ENCODE peak calls at places on chromosomes 6 and 20, in five cellular contexts. F is A549, U is tibial nerve, G is heart right ventricle, R is mammary epithelial cell. M is an unnamed sample.

GRCh38 chr6:24403501-24403824 is 727 bp downstream of the MRS2 start:
- DNase-seq in F (no peak), U (no peak), G (no peak), R (peak), M (no peak)

GRCh38 chr6:52500268-52501129 is 76.4 kb downstream of the TRAM2 start:
- DNase-seq in F (no peak), U (no peak), G (no peak), R (no peak), M (no peak)

GRCh38 chr6:33631971-33632585 is 11.0 kb downstream of the ITPR3 start:
- DNase-seq in F (no peak), U (no peak), G (no peak), R (no peak), M (no peak)

GRCh38 chr20:32125511-32125910 is 16.0 kb downstream of the TM9SF4 start:
- DNase-seq in F (no peak), U (no peak), G (no peak), R (no peak), M (no peak)

GRCh38 chr6:107554326-107554725 is 64.4 kb downstream of the SOBP start:
- DNase-seq in F (no peak), U (no peak), G (no peak), R (no peak), M (no peak)

GRCh38 chr6:33374359-33374910 is 17.2 kb upstream of the KIFC1 start:
- DNase-seq in F (no peak), U (no peak), G (no peak), R (peak), M (no peak)

GRCh38 chr6:168607272-168608112 is 166.5 kb downstream of the SMOC2 start:
- DNase-seq in F (no peak), U (no peak), G (no peak), R (no peak), M (no peak)

GRCh38 chr20:60729119-60729900 is 522.8 kb upstream of the CDH4 start:
- DNase-seq in F (no peak), U (no peak), G (no peak), R (no peak), M (no peak)

GRCh38 chr6:11054722-11055121 is 10.6 kb upstream of the ELOVL2 start:
- DNase-seq in F (no peak), U (no peak), G (no peak), R (no peak), M (no peak)

GRCh38 chr20:46350201-46350985 is 42.1 kb upstream of the CDH22 start:
- DNase-seq in F (peak), U (no peak), G (no peak), R (peak), M (peak)

GRCh38 chr20:32072168-32072721 is 20.2 kb downstream of the HCK start:
- DNase-seq in F (no peak), U (no peak), G (no peak), R (no peak), M (no peak)

GRCh38 chr6:163554032-163554431 is 139.5 kb downstream of the QKI start:
- DNase-seq in F (no peak), U (no peak), G (no peak), R (no peak), M (no peak)

GRCh38 chr20:8757146-8757545 is 311.7 kb upstream of the PLCB4 start:
- DNase-seq in F (peak), U (no peak), G (no peak), R (no peak), M (no peak)

GRCh38 chr6:903746-904145 is 210.8 kb upstream of the EXOC2 start:
- DNase-seq in F (no peak), U (no peak), G (no peak), R (no peak), M (no peak)

GRCh38 chr6:167329014-167329413 is 4.1 kb downstream of the TTLL2 start:
- DNase-seq in F (no peak), U (no peak), G (no peak), R (no peak), M (no peak)

GRCh38 chr6:159852877-159853276 is 37.9 kb upstream of the MAS1 start:
- DNase-seq in F (peak), U (no peak), G (no peak), R (no peak), M (no peak)

GRCh38 chr6:126923807-126924206 is 194.7 kb upstream of the RSPO3 start:
- DNase-seq in F (no peak), U (no peak), G (no peak), R (no peak), M (no peak)

GRCh38 chr6:123053602-123054225 is 57.7 kb downstream of the CLVS2 start:
- DNase-seq in F (no peak), U (no peak), G (no peak), R (no peak), M (no peak)

DNA sequence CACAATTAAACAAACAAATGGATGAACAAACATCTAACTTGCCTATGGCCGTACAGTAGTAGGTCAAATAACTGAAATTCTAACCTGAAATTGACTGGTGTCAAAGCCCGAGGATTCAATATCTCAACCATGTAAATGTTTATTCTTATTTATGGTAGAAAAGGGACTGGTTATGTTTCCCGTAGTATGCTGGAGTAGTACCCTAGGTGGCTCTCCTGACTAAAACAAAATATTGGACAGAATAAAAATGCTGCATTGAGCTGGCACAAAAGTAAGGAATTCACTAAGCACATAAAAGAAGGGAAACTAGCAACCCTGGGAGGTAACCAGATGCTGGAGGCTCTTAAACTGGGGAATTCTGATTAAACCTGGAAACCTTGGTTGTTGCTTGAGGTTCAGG is 117.1 kb upstream of the PREP start:
- DNase-seq in F (peak), U (no peak), G (no peak), R (peak), M (no peak)
- TF ChIP-seq CTCF in F (peak), U (no peak), G (no peak), R (no peak), M (no peak)

DNA sequence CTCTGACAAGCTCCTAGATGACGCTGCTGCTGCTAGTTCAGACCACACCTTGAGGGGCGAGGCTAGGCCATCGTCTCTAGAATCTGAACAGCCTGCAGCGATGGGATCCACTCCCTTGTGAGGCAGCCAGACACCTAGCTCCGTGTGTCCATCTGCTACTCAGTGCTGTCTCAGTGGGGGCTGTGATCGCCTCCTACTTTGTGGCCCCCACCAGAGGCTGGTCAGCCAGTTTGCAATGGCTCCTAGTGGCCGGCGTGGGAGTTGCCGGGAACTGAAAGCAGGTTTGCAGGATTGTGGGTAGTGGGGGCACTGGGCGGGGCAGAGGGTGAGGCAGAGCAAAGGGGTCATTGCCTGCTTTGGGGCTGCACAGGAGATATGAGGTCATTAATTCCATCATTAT is 2.8 kb downstream of the CCN5 start:
- DNase-seq in F (peak), U (no peak), G (no peak), R (no peak), M (no peak)
- TF ChIP-seq CTCF in F (peak), U (peak), G (peak), R (peak), M (no peak)

GRCh38 chr6:44804016-44804415 is 416.5 kb downstream of the CDC5L start:
- DNase-seq in F (no peak), U (no peak), G (no peak), R (no peak), M (no peak)

GRCh38 chr6:44800171-44800671 is 412.7 kb downstream of the CDC5L start:
- DNase-seq in F (peak), U (peak), G (no peak), R (peak), M (no peak)

GRCh38 chr6:44805239-44805849 is 417.8 kb downstream of the CDC5L start:
- DNase-seq in F (no peak), U (no peak), G (no peak), R (no peak), M (no peak)

GRCh38 chr6:44804546-44804945 is 417.0 kb downstream of the CDC5L start:
- DNase-seq in F (no peak), U (no peak), G (no peak), R (no peak), M (no peak)

DNA sequence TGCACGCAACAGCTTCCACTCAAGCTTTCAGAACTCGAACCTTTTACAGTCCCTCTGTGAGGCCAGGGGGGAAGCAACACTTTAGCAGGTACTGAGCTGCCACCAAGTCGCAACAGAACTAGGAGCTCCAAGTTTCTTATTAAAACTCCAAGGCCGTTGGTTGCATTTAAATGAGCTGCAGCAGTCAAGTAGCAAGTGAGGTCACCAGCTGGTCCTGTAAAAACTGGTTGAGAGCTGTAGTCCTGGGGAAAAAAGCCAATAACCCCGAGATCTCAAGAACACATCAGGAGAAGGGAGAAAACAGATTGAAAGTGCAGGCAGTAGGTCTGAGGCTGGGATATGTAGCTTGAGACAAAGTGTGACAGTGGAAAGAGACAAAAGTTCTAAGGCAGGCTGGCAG is 413.7 kb downstream of the CDC5L start:
- DNase-seq in F (no peak), U (no peak), G (no peak), R (no peak), M (no peak)
- TF ChIP-seq CTCF in F (no peak), U (no peak), G (no peak), R (no peak), M (no peak)

DNA sequence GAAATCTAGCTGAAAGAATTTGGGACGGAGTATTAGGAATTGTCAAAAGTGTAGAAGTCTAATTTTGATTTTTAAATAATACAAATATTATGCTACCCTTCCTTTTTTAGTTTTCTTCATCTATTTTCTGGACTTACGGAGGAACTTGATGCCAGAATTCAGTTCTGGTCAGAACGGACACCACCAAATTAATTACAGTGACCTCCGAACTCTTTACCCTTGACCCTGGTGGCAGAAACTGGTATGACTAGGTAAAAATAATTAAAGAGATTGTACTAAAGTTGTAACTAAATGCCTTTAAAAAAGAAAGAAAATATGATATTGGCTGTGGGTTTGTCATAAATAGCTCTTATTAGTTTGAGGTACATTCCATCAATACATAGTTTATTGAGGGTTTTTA is 751.1 kb upstream of the MAP3K7 start:
- DNase-seq in F (no peak), U (no peak), G (no peak), R (no peak), M (no peak)
- TF ChIP-seq CTCF in F (no peak), U (no peak), G (no peak), R (no peak), M (no peak)

GRCh38 chr6:161354956-161355355 is 81.1 kb upstream of the AGPAT4 start:
- DNase-seq in F (no peak), U (no peak), G (no peak), R (no peak), M (no peak)

GRCh38 chr6:161351855-161352254 is 78.0 kb upstream of the AGPAT4 start:
- DNase-seq in F (no peak), U (no peak), G (no peak), R (no peak), M (no peak)

GRCh38 chr6:161354241-161354840 is 80.5 kb upstream of the AGPAT4 start:
- DNase-seq in F (no peak), U (no peak), G (no peak), R (no peak), M (no peak)

GRCh38 chr6:161355731-161356130 is 81.9 kb upstream of the AGPAT4 start:
- DNase-seq in F (no peak), U (no peak), G (no peak), R (no peak), M (no peak)

DNA sequence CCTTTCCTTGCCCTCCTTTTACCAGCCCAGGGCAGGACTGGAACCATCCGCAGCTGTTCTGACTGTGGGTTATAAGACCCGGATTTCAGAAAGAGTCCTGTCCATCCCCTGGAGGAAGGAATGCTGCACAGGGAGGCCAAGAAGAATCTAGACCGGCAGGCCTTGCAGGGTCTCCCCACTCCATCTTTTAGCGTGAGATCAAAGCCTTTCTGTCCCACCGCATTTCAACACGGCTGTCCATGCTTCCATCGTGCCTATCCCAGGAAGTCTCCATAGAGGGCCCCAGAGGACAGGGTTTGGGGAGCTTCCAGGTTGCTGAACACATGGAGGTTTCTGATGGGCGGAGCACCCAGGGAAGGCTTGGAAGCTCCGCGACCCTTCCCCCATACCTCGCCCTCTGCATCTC is 79.3 kb upstream of the AGPAT4 start:
- DNase-seq in F (peak), U (no peak), G (no peak), R (peak), M (no peak)
- TF ChIP-seq CTCF in F (no peak), U (peak), G (peak), R (no peak), M (no peak)

GRCh38 chr6:41373367-41373918 is 38.0 kb downstream of the NCR2 start:
- DNase-seq in F (no peak), U (no peak), G (no peak), R (no peak), M (no peak)

GRCh38 chr6:41374618-41375590 is 39.5 kb downstream of the NCR2 start:
- DNase-seq in F (no peak), U (no peak), G (no peak), R (no peak), M (peak)

GRCh38 chr6:41375598-41376151 is 40.3 kb downstream of the NCR2 start:
- DNase-seq in F (no peak), U (no peak), G (no peak), R (no peak), M (no peak)

GRCh38 chr6:41372526-41373366 is 37.3 kb downstream of the NCR2 start:
- DNase-seq in F (no peak), U (no peak), G (no peak), R (no peak), M (peak)

GRCh38 chr6:41373919-41374617 is 38.7 kb downstream of the NCR2 start:
- DNase-seq in F (no peak), U (no peak), G (no peak), R (no peak), M (no peak)
- TF ChIP-seq CTCF in F (no peak), U (no peak), G (no peak), R (no peak), M (no peak)

GRCh38 chr6:95841560-95841959 is 174.2 kb upstream of the FUT9 start:
- DNase-seq in F (no peak), U (no peak), G (no peak), R (no peak), M (no peak)
- TF ChIP-seq CTCF in F (no peak), U (no peak), G (no peak), R (no peak), M (no peak)

GRCh38 chr20:62105592-62105991 is 16.7 kb upstream of the LSM14B start:
- DNase-seq in F (no peak), U (no peak), G (no peak), R (no peak), M (no peak)
- TF ChIP-seq CTCF in F (no peak), U (no peak), G (no peak), R (no peak), M (no peak)

GRCh38 chr6:145042559-145042958 is 692.8 kb downstream of the EPM2A start:
- DNase-seq in F (peak), U (no peak), G (no peak), R (no peak), M (no peak)
- TF ChIP-seq CTCF in F (peak), U (no peak), G (no peak), R (peak), M (no peak)

GRCh38 chr20:62741701-62742491 is 33.3 kb downstream of the NTSR1 start:
- DNase-seq in F (no peak), U (no peak), G (no peak), R (no peak), M (no peak)

GRCh38 chr20:62743777-62744317 is 35.2 kb downstream of the NTSR1 start:
- DNase-seq in F (no peak), U (no peak), G (no peak), R (no peak), M (no peak)

GRCh38 chr20:62742979-62743776 is 34.5 kb downstream of the NTSR1 start:
- DNase-seq in F (no peak), U (no peak), G (no peak), R (no peak), M (no peak)

GRCh38 chr20:62741191-62741676 is 32.6 kb downstream of the NTSR1 start:
- DNase-seq in F (no peak), U (no peak), G (no peak), R (no peak), M (no peak)

DNA sequence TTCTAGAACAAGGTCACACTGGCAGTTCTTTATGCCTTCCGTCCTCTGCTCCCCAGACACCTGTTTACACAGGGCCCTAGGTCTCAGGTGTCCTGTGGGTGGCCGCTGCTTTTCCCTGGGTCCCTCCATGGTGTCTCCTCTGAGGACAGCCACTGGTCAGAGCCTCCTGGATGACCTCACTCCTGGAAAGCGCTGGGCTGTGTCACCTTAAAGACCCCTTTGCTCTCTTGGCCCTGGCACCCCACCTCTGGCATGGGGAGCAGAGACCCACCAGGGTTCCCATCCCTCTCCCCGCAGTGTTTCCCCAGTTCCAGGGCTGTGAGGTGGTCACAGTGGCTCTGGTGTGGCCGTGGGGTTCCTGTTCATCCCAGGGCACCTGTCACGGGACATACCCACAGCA is 33.9 kb downstream of the NTSR1 start:
- DNase-seq in F (no peak), U (no peak), G (no peak), R (no peak), M (no peak)
- TF ChIP-seq CTCF in F (no peak), U (no peak), G (no peak), R (no peak), M (no peak)

M was measured in GM13977.